ENCODE peak calls at places on chromosomes 16 and 17, in seven cellular contexts. X is right lobe of liver, Q is A549, U is IMR-90, R is K562, F is heart left ventricle, O is GM12878. P is an unnamed sample. For H3K4me1, the result is how much of the 10 kb centered on the place peaks cover.

GRCh38 chr17:79201536-79202227 is 127.1 kb downstream of the ENGASE start:
- ATAC-seq in X (no peak), Q (peak), U (peak), R (no peak), F (no peak), O (no peak), P (no peak)

GRCh38 chr17:44863254-44863918 is 15.7 kb downstream of the HIGD1B start:
- ATAC-seq in X (no peak), Q (no peak), U (no peak), R (no peak), F (no peak), O (no peak), P (no peak)

GRCh38 chr16:53052519-53053501 is at the start of gene CHD9NB:
- ATAC-seq in X (peak), Q (peak), U (peak), R (no peak), F (peak), O (peak), P (peak)

GRCh38 chr17:43327421-43327820 is 71.4 kb upstream of the ARL4D start:
- ATAC-seq in X (no peak), Q (no peak), U (peak), R (no peak), F (no peak), O (no peak), P (no peak)

GRCh38 chr16:660132-660458 is 7.8 kb upstream of the RHOT2 start:
- ATAC-seq in X (no peak), Q (peak), U (no peak), R (no peak), F (peak), O (no peak), P (no peak)

GRCh38 chr16:35011-35775 is 18.2 kb downstream of the POLR3K start:
- ATAC-seq in X (peak), Q (peak), U (peak), R (peak), F (peak), O (peak), P (no peak)

GRCh38 chr17:70274255-70274654 is 104.9 kb downstream of the KCNJ2 start:
- ATAC-seq in X (no peak), Q (no peak), U (no peak), R (no peak), F (no peak), O (no peak), P (no peak)

GRCh38 chr17:63843387-63844292 is 1.2 kb upstream of the SMARCD2 start:
- ATAC-seq in X (peak), Q (no peak), U (no peak), R (peak), F (peak), O (peak), P (peak)

GRCh38 chr16:2162676-2163118 is 7.1 kb downstream of the TRAF7 start:
- ATAC-seq in X (no peak), Q (no peak), U (no peak), R (no peak), F (no peak), O (no peak), P (no peak)

GRCh38 chr17:43431741-43432523 is 33.1 kb downstream of the ARL4D start:
- ATAC-seq in X (no peak), Q (peak), U (peak), R (no peak), F (peak), O (no peak), P (peak)

GRCh38 chr17:4389079-4389478 is 22.6 kb upstream of the UBE2G1 start:
- ATAC-seq in X (peak), Q (peak), U (no peak), R (no peak), F (no peak), O (no peak), P (no peak)

GRCh38 chr17:73609078-73609477 is 35.2 kb downstream of the SDK2 start:
- ATAC-seq in X (no peak), Q (no peak), U (no peak), R (no peak), F (no peak), O (no peak), P (no peak)

GRCh38 chr17:76820039-76820438 is 48.2 kb upstream of the MGAT5B start:
- ATAC-seq in X (no peak), Q (peak), U (no peak), R (no peak), F (no peak), O (peak), P (no peak)

GRCh38 chr16:87065781-87066694 is 251.2 kb downstream of the C16orf95 start:
- ATAC-seq in X (no peak), Q (no peak), U (no peak), R (no peak), F (no peak), O (no peak), P (no peak)
- H3K4me1 ChIP-seq in X (under half), Q (under half), U (under half), R (under half), F (under half), O (under half), P (under half)

GRCh38 chr17:2396568-2397246 is 4.2 kb downstream of the MNT start:
- ATAC-seq in X (peak), Q (peak), U (peak), R (peak), F (peak), O (peak), P (peak)
- H3K4me3 ChIP-seq in X (no peak), Q (peak), U (peak), R (peak), F (peak), O (peak), P (peak)

GRCh38 chr16:4015275-4015990 is 100.8 kb downstream of the ADCY9 start:
- ATAC-seq in X (peak), Q (peak), U (no peak), R (peak), F (no peak), O (no peak), P (no peak)

GRCh38 chr16:4016648-4017047 is 99.6 kb downstream of the ADCY9 start:
- ATAC-seq in X (no peak), Q (no peak), U (no peak), R (no peak), F (no peak), O (no peak), P (no peak)

GRCh38 chr16:4011940-4012629 is 104.2 kb downstream of the ADCY9 start:
- ATAC-seq in X (peak), Q (no peak), U (no peak), R (no peak), F (no peak), O (no peak), P (no peak)

GRCh38 chr16:4017807-4018206 is 98.4 kb downstream of the ADCY9 start:
- ATAC-seq in X (no peak), Q (no peak), U (no peak), R (no peak), F (no peak), O (no peak), P (no peak)

GRCh38 chr16:4015991-4016325 is 100.3 kb downstream of the ADCY9 start:
- ATAC-seq in X (no peak), Q (no peak), U (no peak), R (no peak), F (no peak), O (no peak), P (no peak)
- TF ChIP-seq POLR2A in X (no peak), Q (no peak), U (no peak), R (no peak), F (no peak), O (no peak), P (no peak)

GRCh38 chr17:58388302-58389190 is 28.8 kb downstream of the RNF43 start:
- ATAC-seq in X (no peak), Q (no peak), U (no peak), R (peak), F (no peak), O (no peak), P (no peak)

GRCh38 chr17:58394534-58395223 is 22.7 kb downstream of the RNF43 start:
- ATAC-seq in X (no peak), Q (no peak), U (no peak), R (no peak), F (no peak), O (no peak), P (no peak)

GRCh38 chr17:58390884-58391283 is 26.4 kb downstream of the RNF43 start:
- ATAC-seq in X (peak), Q (peak), U (no peak), R (no peak), F (no peak), O (no peak), P (no peak)

GRCh38 chr17:58387834-58388233 is 29.5 kb downstream of the RNF43 start:
- ATAC-seq in X (no peak), Q (no peak), U (no peak), R (peak), F (no peak), O (no peak), P (no peak)

DNA sequence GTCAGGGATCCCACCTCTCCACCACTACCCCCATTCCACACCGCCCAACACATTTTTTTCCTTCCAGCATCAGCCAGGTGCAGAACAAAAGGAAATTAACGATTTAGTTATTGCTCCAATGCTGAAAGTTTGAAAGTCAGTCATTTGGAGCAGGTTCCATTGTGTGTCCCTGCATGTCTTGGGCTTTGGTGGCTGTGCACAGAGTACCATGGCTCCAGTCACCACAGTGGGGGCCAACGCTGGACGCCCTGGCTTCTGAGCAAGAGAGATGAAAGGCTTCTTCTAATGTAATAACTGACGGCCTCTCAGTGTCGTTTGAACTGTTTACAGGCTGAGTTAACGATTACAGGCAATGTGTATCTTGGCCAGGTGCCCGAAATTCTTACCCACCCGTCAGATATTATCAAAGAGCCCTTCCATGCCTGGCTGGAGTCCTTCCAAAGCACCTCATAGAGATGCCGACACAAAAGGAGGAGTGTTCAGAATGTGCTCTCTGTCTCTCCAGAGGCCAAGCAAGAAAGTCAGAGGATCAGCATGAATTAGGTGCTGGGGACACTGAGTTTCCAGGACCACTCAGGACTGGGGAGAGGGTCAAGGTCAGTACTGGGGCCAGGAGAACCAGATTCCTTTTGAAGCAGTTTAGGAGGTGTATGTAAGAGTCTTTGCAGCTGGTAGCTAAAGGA is 25.9 kb downstream of the RNF43 start:
- ATAC-seq in X (peak), Q (peak), U (no peak), R (peak), F (peak), O (no peak), P (no peak)
- H3K4me1 ChIP-seq in X (under half), Q (half or more), U (under half), R (under half), F (under half), O (under half), P (under half)

GRCh38 chr16:54288592-54289241 is 2.1 kb upstream of the IRX3 start:
- ATAC-seq in X (no peak), Q (no peak), U (no peak), R (no peak), F (no peak), O (no peak), P (no peak)
- H3K4me3 ChIP-seq in X (no peak), Q (no peak), U (no peak), R (no peak), F (no peak), O (no peak), P (no peak)

DNA sequence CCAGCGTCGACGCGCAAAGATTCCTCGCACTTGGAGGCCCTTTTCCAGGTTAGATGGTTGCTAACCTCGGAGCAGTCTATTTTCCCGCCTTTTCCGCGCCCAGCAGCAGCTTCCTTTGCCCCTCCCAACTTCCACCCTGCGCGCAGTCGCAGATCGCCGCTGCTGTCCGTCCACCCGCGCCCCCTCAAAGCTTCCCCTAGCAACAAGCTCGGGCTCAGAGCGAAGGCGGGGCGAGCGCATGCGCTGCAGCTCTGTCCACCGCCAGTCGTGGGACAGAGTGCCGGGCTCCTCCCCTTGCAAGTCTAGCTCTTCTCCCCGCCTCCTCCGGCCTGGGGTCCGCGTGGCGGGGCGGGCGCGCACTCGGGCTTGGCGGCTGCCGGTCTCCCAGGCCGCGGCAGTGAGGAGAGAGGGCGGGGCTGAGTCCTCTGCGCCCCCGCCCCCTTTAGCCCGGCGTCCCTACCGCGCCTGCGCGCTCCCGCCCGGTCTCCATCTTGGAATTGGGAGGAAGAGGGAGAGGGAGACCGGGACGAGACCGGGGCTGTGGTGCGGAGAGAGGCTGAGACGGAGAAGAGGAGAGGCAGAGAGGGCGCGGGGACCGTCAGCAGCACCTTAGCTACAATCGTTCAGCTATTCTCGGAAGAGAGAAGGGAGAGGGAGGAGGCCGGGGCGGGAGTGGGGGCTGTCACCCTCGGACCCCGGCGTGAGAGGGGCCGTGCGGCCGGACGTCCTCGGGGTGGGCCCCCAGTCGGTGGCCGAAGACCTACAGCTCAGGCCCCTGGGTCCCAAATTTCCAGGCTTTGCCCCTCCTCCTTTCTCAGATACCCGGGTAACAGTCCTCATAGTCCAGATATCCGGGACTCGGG is at the start of gene TAOK2:
- ATAC-seq in X (peak), Q (peak), U (peak), R (peak), F (peak), O (peak), P (peak)
- TF ChIP-seq POLR2A in X (peak), Q (peak), U (peak), R (peak), F (peak), O (peak), P (peak)

GRCh38 chr16:58001781-58002410 is 689 bp downstream of the USB1 start:
- ATAC-seq in X (no peak), Q (peak), U (no peak), R (peak), F (no peak), O (peak), P (no peak)
- H3K4me1 ChIP-seq in X (under half), Q (under half), U (under half), R (under half), F (under half), O (under half), P (under half)

DNA sequence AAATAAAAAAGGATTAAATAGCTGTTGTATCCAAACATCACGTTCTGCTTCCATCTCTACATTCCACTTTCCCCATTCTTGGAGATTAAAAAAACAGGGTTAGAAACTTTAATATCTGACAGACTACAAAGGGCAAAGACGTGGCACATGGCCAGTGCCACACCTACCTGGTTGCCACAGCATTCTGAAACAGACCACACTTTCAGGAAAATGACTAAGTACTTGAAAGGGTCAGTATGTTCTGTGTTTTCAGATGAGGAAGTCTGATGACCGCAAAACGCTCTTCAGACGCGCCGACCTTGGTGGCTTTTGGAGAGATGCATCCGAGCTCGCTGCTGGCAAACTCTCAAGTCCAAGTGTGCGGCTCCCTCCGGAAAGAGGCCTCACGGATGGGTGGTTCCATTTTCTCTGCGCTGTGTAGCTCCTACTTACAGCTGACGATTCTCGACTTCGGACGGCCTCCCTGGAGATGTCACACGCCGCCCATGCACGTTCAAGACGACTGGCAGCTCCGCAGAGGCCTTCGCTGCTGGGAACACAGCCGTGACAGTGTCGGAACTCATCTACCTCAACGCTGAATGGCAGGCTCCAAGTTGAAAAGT is 15.5 kb downstream of the MAP1LC3B start:
- ATAC-seq in X (peak), Q (no peak), U (no peak), R (no peak), F (peak), O (peak), P (peak)
- H3K4me3 ChIP-seq in X (no peak), Q (no peak), U (no peak), R (no peak), F (no peak), O (no peak), P (no peak)

DNA sequence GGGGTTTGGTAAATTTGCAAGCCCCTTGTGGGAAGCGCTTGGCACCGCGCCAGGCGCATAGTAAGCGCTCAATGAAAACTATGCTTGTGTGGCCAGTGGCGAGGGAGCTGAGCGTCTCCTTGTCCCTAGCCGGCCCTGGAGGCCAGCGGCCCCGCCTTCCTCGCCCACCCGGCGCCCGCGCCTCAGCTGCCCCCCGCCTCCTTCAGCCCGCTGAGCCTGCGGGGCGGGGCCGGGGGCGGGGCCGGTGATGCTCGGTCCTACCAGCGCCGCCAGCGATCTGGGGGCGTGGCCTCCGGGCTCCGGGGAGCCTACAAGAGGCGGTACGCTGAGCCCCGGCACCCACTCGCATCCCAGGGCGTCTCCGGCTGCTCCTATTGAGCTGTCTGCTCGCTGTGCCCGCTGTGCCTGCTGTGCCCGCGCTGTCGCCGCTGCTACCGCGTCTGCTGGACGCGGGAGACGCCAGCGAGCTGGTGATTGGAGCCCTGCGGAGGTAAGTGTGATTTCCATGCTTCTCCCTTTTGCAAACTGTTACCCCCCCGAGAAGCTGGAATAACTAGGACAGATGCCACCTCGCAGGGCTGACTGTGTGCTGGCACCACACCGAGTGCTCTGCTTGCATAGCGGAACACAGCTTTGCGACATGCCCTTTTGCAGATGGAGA is at the start of gene CRISPLD2:
- ATAC-seq in X (peak), Q (peak), U (peak), R (peak), F (peak), O (peak), P (peak)
- TF ChIP-seq POLR2A in X (peak), Q (peak), U (peak), R (no peak), F (peak), O (peak), P (peak)

DNA sequence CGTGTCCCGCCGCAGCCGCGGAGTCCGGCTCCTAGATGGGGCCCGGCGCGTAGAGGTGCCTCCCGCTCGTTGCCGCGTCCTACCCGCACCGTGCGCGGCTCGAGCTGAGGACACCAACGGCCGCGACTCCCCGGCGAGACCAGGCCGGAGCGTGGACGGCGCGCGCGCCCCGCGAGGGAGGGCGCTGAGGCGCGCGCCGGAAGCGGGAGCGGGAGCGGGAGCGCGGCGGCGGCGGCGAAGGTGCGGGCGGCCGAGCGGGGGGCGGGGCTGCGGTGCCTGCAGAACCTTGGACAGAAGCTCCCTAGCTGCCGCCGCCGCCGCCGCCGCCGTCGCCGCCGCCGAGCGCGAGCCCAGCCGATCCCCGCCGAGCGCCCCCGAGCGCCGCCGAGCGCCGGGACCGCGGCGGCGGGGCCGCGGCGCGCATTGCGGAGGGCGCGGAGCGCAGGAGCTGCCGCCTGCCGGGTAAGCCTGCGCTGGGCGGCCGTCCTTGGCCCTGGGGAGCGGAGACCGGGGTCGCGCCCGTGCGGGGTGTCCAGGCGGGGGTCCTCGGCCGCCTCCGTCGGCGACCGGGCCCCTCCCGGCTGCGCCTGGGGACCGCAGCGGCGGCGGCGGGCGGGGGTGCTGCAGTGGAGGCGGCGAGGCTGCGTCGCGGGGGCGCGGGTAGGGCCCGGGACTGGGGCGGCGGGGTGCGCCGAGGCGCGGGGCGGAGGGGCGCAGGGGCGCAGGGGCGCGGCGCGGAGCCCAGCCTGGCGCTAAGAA is at the start of gene CDK5R1:
- ATAC-seq in X (peak), Q (peak), U (peak), R (peak), F (peak), O (peak), P (peak)
- H3K4me1 ChIP-seq in X (under half), Q (under half), U (under half), R (half or more), F (under half), O (under half), P (under half)

P was measured in gastroesophageal sphincter.